ENCODE peak calls at places on chromosomes 4 and X, in ten cellular contexts. K, U, R, B, J, G, F, M, O and P are unnamed samples.

GRCh38 chrX:10098235-10098819 is 58.4 kb upstream of the CLCN4 start:
- DNase-seq in U (no peak), B (no peak), K (no peak), R (no peak), M (no peak), G (no peak), F (no peak), O (no peak), J (no peak), P (no peak)

GRCh38 chr4:113978561-113979156 is 788 bp downstream of the ARSJ start:
- DNase-seq in K (peak; percentile 58), U (no peak), M (no peak), J (no peak), O (peak; percentile 25), F (no peak), R (peak; percentile 43), B (no peak), G (peak; percentile 15), P (no peak)

GRCh38 chr4:118124977-118125376 is 90.7 kb downstream of the NDST3 start:
- DNase-seq in O (no peak), B (peak; percentile 22), G (no peak), R (peak; percentile 2), F (no peak), U (no peak), J (no peak), K (no peak), M (no peak), P (no peak)

GRCh38 chr4:95979961-95980876 is 140.3 kb downstream of the PDHA2 start:
- DNase-seq in K (no peak), J (peak; percentile 56), B (no peak), R (no peak), M (peak; percentile 14), F (no peak), G (no peak), U (no peak), O (no peak), P (no peak)

GRCh38 chr4:54254116-54254914 is 25.2 kb downstream of the PDGFRA start:
- DNase-seq in J (no peak), U (no peak), K (no peak), F (no peak), G (no peak), M (no peak), B (no peak), O (no peak), R (peak; percentile 63), P (no peak)

GRCh38 chr4:153748378-153748777 is 11.4 kb downstream of the RNF175 start:
- DNase-seq in K (no peak), B (no peak), J (no peak), G (no peak), F (no peak), M (no peak), O (peak; percentile 80), U (peak; percentile 23), R (peak; percentile 79), P (peak; percentile 87)

GRCh38 chrX:53239474-53239873 is 14.5 kb upstream of the KDM5C start:
- DNase-seq in B (peak; percentile 57), U (no peak), O (no peak), M (no peak), J (no peak), F (no peak), R (no peak), K (no peak), G (no peak), P (no peak)

GRCh38 chr4:98993419-98994071 is 2.0 kb upstream of the METAP1 start:
- DNase-seq in B (no peak), J (no peak), R (no peak), O (no peak), M (no peak), K (no peak), G (no peak), U (no peak), F (no peak), P (no peak)

DNA sequence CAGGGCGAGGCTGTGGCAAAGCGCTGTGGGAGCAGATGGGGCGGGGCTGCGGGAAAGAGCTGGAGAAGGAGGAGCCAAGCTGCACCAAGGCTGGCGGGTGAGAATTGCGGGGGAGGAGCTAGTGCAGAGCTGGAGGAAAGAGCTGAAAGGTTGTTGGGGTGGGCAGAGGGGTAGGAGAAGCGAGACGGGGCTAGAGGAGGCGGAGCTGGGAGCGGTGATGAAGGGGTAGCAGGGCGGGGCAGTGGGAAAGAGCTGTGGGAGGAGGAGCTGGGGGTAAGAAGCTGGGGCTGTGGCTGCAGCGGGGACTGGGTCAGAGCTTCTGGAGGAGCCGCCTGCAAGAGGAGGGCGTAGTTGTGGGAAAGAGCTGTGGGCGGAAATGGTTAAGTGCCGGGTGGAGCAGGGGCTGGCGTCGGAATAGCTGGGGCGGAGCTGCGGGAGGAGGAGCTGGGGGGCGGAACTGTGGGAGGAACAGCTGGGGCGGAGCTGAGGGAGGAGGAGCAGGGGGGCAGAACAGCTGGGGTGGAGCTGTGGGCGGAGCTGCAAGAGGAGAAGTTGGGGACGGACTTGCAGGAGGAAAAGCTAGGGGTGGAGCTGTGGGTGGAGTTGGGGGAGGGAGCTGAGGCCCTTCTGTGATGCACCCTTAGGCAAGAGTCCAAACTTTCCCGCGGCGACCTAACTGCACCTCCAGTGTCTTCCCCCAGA is 1.9 kb upstream of the EOLA2 start:
- DNase-seq in J (peak; percentile 99), R (peak; percentile 98), F (peak; percentile 82), G (peak; percentile 92), U (peak; percentile 92), K (peak; percentile 96), O (peak; percentile 99), B (peak; percentile 95), M (peak; percentile 95), P (peak; percentile 94)
- TF ChIP-seq CTCF in J (peak; percentile 52), R (peak; percentile 59), F (peak; percentile 53), G (peak; percentile 41), U (no peak), K (peak; percentile 48), O (no peak), B (peak; percentile 49), M (peak; percentile 48), P (peak; percentile 72)

GRCh38 chr4:55507612-55508011 is 39.1 kb downstream of the CLOCK start:
- DNase-seq in G (no peak), U (no peak), F (no peak), O (peak; percentile 10), R (no peak), M (no peak), K (no peak), B (no peak), J (no peak), P (no peak)

GRCh38 chr4:55498051-55498450 is 48.7 kb downstream of the CLOCK start:
- DNase-seq in M (no peak), U (no peak), F (no peak), K (no peak), G (no peak), O (no peak), B (peak; percentile 0), J (no peak), R (no peak), P (no peak)

GRCh38 chr4:55499495-55499894 is 47.2 kb downstream of the CLOCK start:
- DNase-seq in U (no peak), K (no peak), J (no peak), R (no peak), B (no peak), G (peak; percentile 44), O (no peak), M (no peak), F (no peak), P (no peak)

GRCh38 chr4:55500072-55500471 is 46.6 kb downstream of the CLOCK start:
- DNase-seq in G (no peak), M (no peak), O (no peak), B (no peak), J (no peak), U (no peak), F (no peak), R (no peak), K (no peak), P (no peak)

DNA sequence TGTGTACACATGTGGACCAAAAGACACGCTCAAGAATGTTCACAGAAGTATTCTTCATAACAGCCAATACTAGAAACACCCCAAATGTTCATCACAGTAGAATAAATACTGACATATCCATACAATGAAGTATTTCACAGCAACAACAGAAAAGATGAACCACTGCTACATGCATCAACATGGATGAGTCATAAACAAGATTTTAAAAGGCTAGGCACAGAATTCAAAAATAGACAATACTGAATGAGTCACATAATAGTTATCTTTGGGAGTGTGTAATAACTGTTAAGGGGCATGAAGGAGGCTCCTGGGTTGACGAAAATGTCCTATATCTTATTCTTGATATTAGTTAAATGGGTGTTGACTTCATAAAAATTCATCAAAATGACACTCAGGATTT is 43.5 kb downstream of the CLOCK start:
- DNase-seq in J (no peak), R (peak; percentile 78), O (peak; percentile 62), F (no peak), B (peak; percentile 26), U (no peak), K (no peak), M (no peak), G (no peak), P (peak; percentile 36)
- H3K27ac ChIP-seq in J (no peak overlapping the region), R (no peak overlapping the region), O (no peak overlapping the region), F (no peak overlapping the region), B (no peak overlapping the region), U (no peak overlapping the region), K (no peak overlapping the region), M (no peak overlapping the region), G (no peak overlapping the region), P (peak overlapping the region; percentile 34)

GRCh38 chr4:30720656-30721352 is 635 bp downstream of the PCDH7 start:
- DNase-seq in B (peak; percentile 68), F (no peak), M (peak; percentile 18), O (peak; percentile 34), G (peak; percentile 66), K (no peak), R (peak; percentile 69), J (peak; percentile 73), U (no peak), P (peak; percentile 27)

GRCh38 chr4:30722092-30722915 is 2.1 kb downstream of the PCDH7 start:
- DNase-seq in K (no peak), O (no peak), R (peak; percentile 40), F (no peak), M (no peak), J (peak; percentile 67), G (peak; percentile 41), B (no peak), U (no peak), P (no peak)

GRCh38 chr4:30720021-30720655 is at the start of gene PCDH7:
- DNase-seq in G (no peak), K (no peak), B (peak; percentile 91), R (peak; percentile 83), O (peak; percentile 49), J (peak; percentile 77), F (no peak), M (peak; percentile 28), U (no peak), P (peak; percentile 28)

GRCh38 chr4:30722916-30723270 is 2.7 kb downstream of the PCDH7 start:
- DNase-seq in F (no peak), J (no peak), G (peak; percentile 29), U (no peak), O (no peak), B (peak; percentile 37), M (no peak), R (peak; percentile 22), K (no peak), P (no peak)

GRCh38 chr4:30721353-30722091 is 1.4 kb downstream of the PCDH7 start:
- DNase-seq in K (peak; percentile 69), B (peak; percentile 67), R (peak; percentile 65), M (peak; percentile 25), U (no peak), O (peak; percentile 39), J (peak; percentile 72), G (peak; percentile 83), F (no peak), P (no peak)
- H3K4me3 ChIP-seq in K (peak overlapping the region; percentile 55), B (peak overlapping the region; percentile 93), R (peak overlapping the region; percentile 59), M (peak overlapping the region; percentile 63), U (peak overlapping the region; percentile 83), O (peak overlapping the region; percentile 92), J (peak overlapping the region; percentile 88), G (peak overlapping the region; percentile 73), F (peak overlapping the region; percentile 74), P (peak overlapping the region; percentile 73)

DNA sequence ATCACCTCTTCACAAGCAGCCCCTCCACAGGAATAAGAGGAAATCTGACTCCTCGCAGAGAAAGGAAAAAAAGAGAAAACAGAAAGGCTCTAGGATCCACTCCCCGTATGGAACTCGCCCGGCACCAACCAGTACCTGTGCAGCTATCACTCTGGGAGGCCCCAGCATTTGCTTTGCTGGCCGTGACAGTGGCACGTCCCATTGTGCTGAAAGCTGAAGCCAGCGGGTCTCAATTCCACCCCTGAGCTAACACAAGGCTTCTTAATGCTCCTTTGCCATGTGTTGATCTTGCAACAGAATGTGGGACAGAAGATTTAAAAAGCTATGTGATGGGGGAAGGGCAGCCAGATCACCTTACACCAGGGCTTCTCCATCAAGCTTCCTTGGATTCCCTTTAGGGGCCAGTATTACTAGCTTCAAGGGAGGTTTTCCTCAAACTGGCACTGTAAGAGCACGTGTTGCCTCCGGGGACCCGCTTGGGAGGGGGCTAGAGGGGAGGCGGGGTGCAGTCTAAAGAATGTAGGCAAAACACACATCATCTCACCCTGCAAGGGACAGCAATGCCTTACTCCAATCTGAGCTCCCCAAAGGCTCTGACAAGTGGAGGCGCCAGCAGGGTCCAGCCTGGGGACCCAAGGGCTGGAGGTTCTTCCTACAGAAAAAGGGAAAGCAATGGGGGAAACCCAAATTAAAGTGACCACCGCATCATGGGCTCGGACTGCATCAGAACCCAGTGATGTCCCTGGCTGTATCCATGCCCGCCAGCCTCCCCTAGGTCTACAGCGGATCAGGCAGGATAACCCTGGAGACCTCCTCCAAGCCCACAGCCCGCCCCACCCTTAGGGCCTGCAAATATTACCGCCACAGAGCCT is 1.2 kb downstream of the USP46 start:
- DNase-seq in K (no peak), G (peak; percentile 72), R (peak; percentile 39), U (no peak), F (no peak), J (peak; percentile 65), B (peak; percentile 24), M (no peak), O (peak; percentile 55), P (no peak)
- TF ChIP-seq CTCF in K (no peak), G (no peak), R (peak; percentile 6), U (no peak), F (no peak), J (no peak), B (no peak), M (no peak), O (no peak), P (peak; percentile 6)